ENCODE peak calls at places on chromosome 21, in four cellular contexts. W is mammary epithelial cell, V is ovary, F is stomach. E is an unnamed sample.

GRCh38 chr21:33325222-33326067 is 675 bp downstream of the IFNAR1 start:
- DNase-seq in V (peak; percentile 72), F (peak; percentile 81), W (peak; percentile 75), E (peak; percentile 65)

GRCh38 chr21:14687277-14687642 is 141.1 kb upstream of the SAMSN1 start:
- DNase-seq in W (no peak), V (no peak), F (no peak), E (peak; percentile 14)

GRCh38 chr21:14762734-14763694 is 216.9 kb upstream of the SAMSN1 start:
- DNase-seq in F (no peak), V (no peak), W (no peak), E (no peak)

GRCh38 chr21:35127851-35128250 is 78.7 kb upstream of the RUNX1 start:
- DNase-seq in V (no peak), W (no peak), F (no peak), E (no peak)

GRCh38 chr21:33368124-33368523 is 35.1 kb upstream of the IFNGR2 start:
- DNase-seq in F (no peak), V (no peak), W (no peak), E (no peak)

GRCh38 chr21:18030248-18030647 is 211.1 kb upstream of the C21orf91 start:
- DNase-seq in W (peak; percentile 16), F (no peak), V (no peak), E (no peak)

GRCh38 chr21:37367301-37367757 is 756 bp downstream of the DYRK1A start:
- DNase-seq in W (no peak), V (no peak), F (peak; percentile 27), E (no peak)

GRCh38 chr21:41923641-41924342 is 30.0 kb downstream of the C2CD2 start:
- DNase-seq in W (no peak), V (peak; percentile 44), F (no peak), E (no peak)

GRCh38 chr21:40699366-40699765 is 147.6 kb downstream of the DSCAM start:
- DNase-seq in V (no peak), W (no peak), F (no peak), E (no peak)

GRCh38 chr21:40696246-40696645 is 150.7 kb downstream of the DSCAM start:
- DNase-seq in W (peak; percentile 81), V (no peak), F (no peak), E (peak; percentile 48)
- H3K27me3 ChIP-seq in W (no peaks in the 10 kb centered on the region), V (no peaks in the 10 kb centered on the region), F (no peaks in the 10 kb centered on the region), E (no peaks in the 10 kb centered on the region)

DNA sequence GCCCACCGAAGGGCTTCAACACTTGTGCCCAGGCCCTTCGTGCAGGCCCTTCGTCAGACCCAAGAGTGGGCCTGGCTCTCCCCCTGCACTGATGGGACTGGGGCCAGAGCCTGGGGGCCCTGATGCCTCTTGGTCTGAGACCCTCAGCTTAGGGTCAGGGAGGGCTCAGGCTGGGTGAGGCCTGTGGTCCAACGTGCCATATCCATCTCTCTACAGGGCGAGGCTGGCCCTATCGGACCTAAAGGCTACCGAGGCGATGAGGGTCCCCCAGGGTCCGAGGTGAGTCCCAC is 15.6 kb downstream of the COL6A1 start:
- DNase-seq in V (peak; percentile 33), F (no peak), W (no peak), E (no peak)
- H3K4me3 ChIP-seq in V (no peak overlapping the region), F (no peak overlapping the region), W (no peak overlapping the region), E (no peak overlapping the region)

GRCh38 chr21:29053011-29053553 is 20.4 kb downstream of the CCT8 start:
- DNase-seq in W (no peak), F (no peak), V (no peak), E (no peak)
- H3K36me3 ChIP-seq in W (peaks cover 23% of the 10 kb centered on the region), F (peaks cover 100% of the 10 kb centered on the region), V (no peaks in the 10 kb centered on the region), E (peaks cover 6% of the 10 kb centered on the region)

DNA sequence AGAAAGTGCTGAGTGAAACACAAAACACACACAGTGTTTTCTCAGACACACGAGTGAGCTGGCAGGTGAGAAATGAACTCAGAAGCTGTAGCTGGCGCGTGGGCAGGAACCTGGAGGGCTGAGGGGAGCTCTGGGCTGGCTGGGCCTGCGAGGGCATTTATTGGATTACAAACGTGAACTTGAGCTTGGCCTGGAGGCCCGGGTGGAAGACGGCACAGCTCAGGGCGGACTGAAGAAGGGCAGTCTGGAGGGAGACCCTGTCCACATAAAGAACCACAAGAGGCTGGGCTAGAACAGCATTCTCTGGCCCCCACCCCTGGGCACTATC is 52.1 kb upstream of the ADARB1 start:
- DNase-seq in W (no peak), V (no peak), F (no peak), E (no peak)
- H3K27me3 ChIP-seq in W (no peaks in the 10 kb centered on the region), V (no peaks in the 10 kb centered on the region), F (no peaks in the 10 kb centered on the region), E (no peaks in the 10 kb centered on the region)

GRCh38 chr21:29302340-29302991 is 3.7 kb downstream of the BACH1 start:
- DNase-seq in W (peak; percentile 24), V (no peak), F (no peak), E (peak; percentile 32)
- H3K4me3 ChIP-seq in W (no peak overlapping the region), V (no peak overlapping the region), F (peak overlapping the region; percentile 21), E (no peak overlapping the region)

GRCh38 chr21:39345440-39345839 is 3.4 kb downstream of the HMGN1 start:
- DNase-seq in V (no peak), W (no peak), F (no peak), E (no peak)
- H3K36me3 ChIP-seq in V (no peaks in the 10 kb centered on the region), W (peaks cover 41% of the 10 kb centered on the region), F (peaks cover 49% of the 10 kb centered on the region), E (peaks cover 10% of the 10 kb centered on the region)

DNA sequence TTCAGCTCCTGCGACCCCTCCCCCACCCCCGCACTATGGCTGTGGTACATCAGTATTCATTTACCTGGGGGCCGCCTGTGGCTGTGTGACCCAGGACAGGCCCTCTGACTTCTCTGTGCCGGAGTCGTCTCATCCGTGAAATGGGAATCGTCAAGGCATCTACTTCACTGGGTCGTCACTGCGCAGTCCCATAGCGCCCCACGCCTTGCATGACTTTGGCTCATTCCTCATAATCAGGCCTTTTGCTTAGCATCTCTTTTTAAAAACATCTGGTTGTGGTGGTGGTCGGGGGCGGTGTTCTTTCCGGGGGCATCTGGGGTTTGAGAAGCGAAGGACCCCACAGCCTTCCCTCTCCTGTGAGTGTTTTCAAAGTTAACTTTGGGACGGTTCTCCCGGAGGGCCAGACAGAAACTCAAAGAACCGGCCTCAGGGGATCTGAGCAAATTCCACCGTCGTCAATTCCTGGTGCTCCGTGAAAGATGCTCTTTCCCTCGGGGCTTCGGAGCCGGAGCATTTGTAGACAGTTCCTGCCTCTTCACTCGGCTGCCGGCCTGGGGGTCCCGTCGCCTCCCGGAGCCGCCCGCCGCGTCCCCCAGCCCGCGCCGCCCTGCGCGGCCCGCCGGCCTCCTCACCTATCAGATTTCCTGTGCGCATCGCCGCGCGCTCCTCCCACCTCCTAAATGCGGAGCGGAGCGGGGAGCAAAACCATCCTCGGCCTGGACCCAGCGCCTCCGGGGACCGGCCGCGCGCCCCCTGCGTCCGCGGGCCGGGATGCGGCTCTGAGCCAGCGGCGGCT is at the start of gene B3GALT5:
- DNase-seq in W (no peak), F (no peak), V (no peak), E (no peak)
- H3K27me3 ChIP-seq in W (peaks cover 4% of the 10 kb centered on the region), F (no peaks in the 10 kb centered on the region), V (no peaks in the 10 kb centered on the region), E (peaks cover 11% of the 10 kb centered on the region)

GRCh38 chr21:36217711-36218110 is 61.1 kb downstream of the DOP1B start:
- DNase-seq in V (no peak), W (no peak), F (no peak), E (no peak)

DNA sequence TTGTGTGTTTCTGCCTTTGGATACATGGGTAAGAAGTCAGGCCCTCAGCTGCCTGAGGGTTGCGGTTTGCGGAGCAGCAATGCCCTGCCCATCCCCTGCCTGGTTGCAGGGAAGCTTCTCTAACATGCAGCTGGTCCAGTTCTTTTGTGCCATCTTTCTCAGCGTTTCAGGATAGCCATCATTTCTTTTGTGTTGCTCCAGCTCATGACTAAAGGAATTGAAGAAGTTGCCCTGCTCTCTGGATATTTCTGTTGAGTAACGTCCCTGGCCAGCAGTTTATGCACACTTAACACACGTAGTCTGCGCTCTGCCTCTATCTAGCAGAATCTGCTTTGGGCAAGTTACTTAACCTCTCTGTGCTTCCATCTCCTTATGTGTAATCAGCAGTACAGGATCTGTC is 62.1 kb downstream of the DOP1B start:
- DNase-seq in W (no peak), F (no peak), V (no peak), E (no peak)
- H3K4me3 ChIP-seq in W (no peak overlapping the region), F (no peak overlapping the region), V (no peak overlapping the region), E (no peak overlapping the region)

GRCh38 chr21:31136891-31137290 is 98.6 kb upstream of the KRTAP19-8 start:
- DNase-seq in V (no peak), W (no peak), F (no peak), E (no peak)
- H3K36me3 ChIP-seq in V (no peaks in the 10 kb centered on the region), W (no peaks in the 10 kb centered on the region), F (no peaks in the 10 kb centered on the region), E (no peaks in the 10 kb centered on the region)